ENCODE peak calls at places on chromosomes 3 and 15, in six cellular contexts. K is AG04450, J is GM12865, N is foreskin fibroblast, C is BE2C, G is coronary artery. Y is an unnamed sample.

GRCh38 chr3:149010504-149010951 is 19.2 kb downstream of the GYG1 start:
- DNase-seq in K (no peak), G (no peak), N (peak; percentile 24), C (no peak), J (no peak), Y (peak; percentile 30)

GRCh38 chr15:69478259-69478687 is 25.7 kb downstream of the RPLP1 start:
- DNase-seq in K (no peak), J (peak; percentile 57), C (peak; percentile 85), G (peak; percentile 68), N (peak; percentile 59), Y (peak; percentile 50)

GRCh38 chr3:190014940-190015339 is 105.8 kb downstream of the P3H2 start:
- DNase-seq in K (no peak), N (no peak), J (peak; percentile 67), G (no peak), C (no peak), Y (no peak)

GRCh38 chr3:13079510-13079909 is 6.3 kb upstream of the IQSEC1 start:
- DNase-seq in K (no peak), N (no peak), G (no peak), J (no peak), C (no peak), Y (no peak)

GRCh38 chr15:56776839-56777238 is 43.5 kb upstream of the ZNF280D start:
- DNase-seq in C (no peak), K (no peak), G (no peak), J (no peak), N (no peak), Y (no peak)

GRCh38 chr15:67820992-67821783 is 4.1 kb upstream of the SKOR1 start:
- DNase-seq in N (peak; percentile 72), K (no peak), C (no peak), G (no peak), J (no peak), Y (peak; percentile 51)

GRCh38 chr3:23760871-23761373 is 44.8 kb upstream of the UBE2E1 start:
- DNase-seq in C (no peak), G (no peak), K (no peak), N (no peak), J (peak; percentile 69), Y (no peak)

GRCh38 chr3:122169911-122170310 is 13.6 kb upstream of the CASR start:
- DNase-seq in C (no peak), N (no peak), J (no peak), K (no peak), G (no peak), Y (no peak)

GRCh38 chr15:61130945-61131597 is 98.0 kb downstream of the RORA start:
- DNase-seq in N (no peak), C (no peak), K (no peak), G (no peak), J (no peak), Y (no peak)

GRCh38 chr3:16372362-16373269 is 107.6 kb downstream of the OXNAD1 start:
- DNase-seq in J (peak; percentile 48), N (no peak), C (no peak), G (no peak), K (no peak), Y (peak; percentile 53)

GRCh38 chr3:11705049-11705448 is 61.3 kb upstream of the VGLL4 start:
- DNase-seq in J (no peak), N (peak; percentile 84), K (no peak), C (no peak), G (no peak), Y (peak; percentile 17)

GRCh38 chr3:190026154-190026553 is 94.5 kb downstream of the P3H2 start:
- DNase-seq in G (no peak), N (peak; percentile 34), C (no peak), J (no peak), K (no peak), Y (no peak)

GRCh38 chr3:3172627-3173026 is 6.9 kb downstream of the CRBN start:
- DNase-seq in N (no peak), G (no peak), C (no peak), J (no peak), K (no peak), Y (no peak)

GRCh38 chr3:127674793-127675189 is 2.0 kb downstream of the ABTB1 start:
- DNase-seq in G (peak; percentile 67), C (peak; percentile 3), J (no peak), N (no peak), K (no peak), Y (no peak)

GRCh38 chr3:14266361-14266760 is 87.7 kb downstream of the LSM3 start:
- DNase-seq in K (peak; percentile 75), J (no peak), G (no peak), C (no peak), N (peak; percentile 85), Y (peak; percentile 91)

GRCh38 chr3:1092771-1093170 is at the start of gene CNTN6:
- DNase-seq in G (no peak), J (no peak), C (peak; percentile 8), N (peak; percentile 4), K (no peak), Y (peak; percentile 16)

GRCh38 chr3:14773691-14774128 is 45.1 kb upstream of the FGD5 start:
- DNase-seq in J (no peak), G (peak; percentile 52), C (no peak), N (no peak), K (no peak), Y (no peak)

GRCh38 chr3:25820372-25820771 is 30.5 kb downstream of the OXSM start:
- DNase-seq in K (peak; percentile 96), J (peak; percentile 14), N (peak; percentile 97), G (no peak), C (no peak), Y (peak; percentile 90)

GRCh38 chr15:70283511-70283910 is 185.8 kb upstream of the TLE3 start:
- DNase-seq in C (no peak), N (no peak), J (no peak), K (no peak), G (peak; percentile 43), Y (no peak)

GRCh38 chr3:52490938-52491526 is 4.1 kb upstream of the STAB1 start:
- DNase-seq in J (no peak), N (no peak), C (no peak), G (no peak), K (no peak), Y (no peak)

GRCh38 chr3:134353831-134354611 is 20.2 kb downstream of the AMOTL2 start:
- DNase-seq in J (no peak), K (no peak), G (no peak), N (no peak), C (no peak), Y (peak; percentile 23)

GRCh38 chr3:170670504-170670903 is 84.6 kb upstream of the SLC7A14 start:
- DNase-seq in K (no peak), N (peak; percentile 23), G (no peak), C (no peak), J (no peak), Y (no peak)

GRCh38 chr3:16536996-16537395 is 23.5 kb upstream of the RFTN1 start:
- DNase-seq in N (no peak), G (no peak), C (no peak), J (no peak), K (no peak), Y (no peak)

GRCh38 chr15:65233651-65234050 is 22.4 kb upstream of the CILP start:
- DNase-seq in K (no peak), C (no peak), G (no peak), J (no peak), N (peak; percentile 40), Y (peak; percentile 42)
- H3K4me3 ChIP-seq in K (no peak overlapping the region), C (no peak overlapping the region), G (no peak overlapping the region), J (no peak overlapping the region), N (no peak overlapping the region), Y (no peak overlapping the region)

GRCh38 chr3:65077124-65077523 is 389.3 kb upstream of the ADAMTS9 start:
- DNase-seq in N (no peak), K (no peak), C (no peak), J (no peak), G (no peak), Y (no peak)

GRCh38 chr3:65083240-65083639 is 395.4 kb upstream of the ADAMTS9 start:
- DNase-seq in K (no peak), C (no peak), G (no peak), N (no peak), J (no peak), Y (no peak)

GRCh38 chr3:65078748-65079147 is 390.9 kb upstream of the ADAMTS9 start:
- DNase-seq in J (no peak), G (no peak), K (no peak), C (no peak), N (no peak), Y (no peak)

DNA sequence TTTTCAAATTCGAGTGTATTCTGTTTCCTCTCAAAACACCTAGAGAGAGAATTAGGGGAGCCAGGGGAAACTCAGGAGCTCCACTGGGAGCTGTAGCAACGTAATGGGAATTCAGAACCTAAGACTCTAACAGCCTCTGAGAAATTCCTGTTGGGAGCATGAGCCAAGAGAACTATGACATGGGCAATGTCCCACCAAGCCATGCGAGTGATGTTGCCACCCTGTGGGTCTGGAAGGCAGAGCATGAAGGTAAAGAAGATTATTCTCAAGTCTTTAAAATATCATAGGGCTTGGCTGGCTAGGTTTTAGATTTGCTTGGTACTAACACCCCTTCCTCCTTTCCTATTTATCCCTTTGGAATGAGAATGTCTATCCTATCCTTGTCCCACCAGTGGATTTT is 392.6 kb upstream of the ADAMTS9 start:
- DNase-seq in C (peak; percentile 17), G (no peak), N (no peak), J (no peak), K (no peak), Y (no peak)
- TF ChIP-seq CTCF in C (peak; percentile 40), G (no peak), N (no peak), J (no peak), K (no peak), Y (no peak)

DNA sequence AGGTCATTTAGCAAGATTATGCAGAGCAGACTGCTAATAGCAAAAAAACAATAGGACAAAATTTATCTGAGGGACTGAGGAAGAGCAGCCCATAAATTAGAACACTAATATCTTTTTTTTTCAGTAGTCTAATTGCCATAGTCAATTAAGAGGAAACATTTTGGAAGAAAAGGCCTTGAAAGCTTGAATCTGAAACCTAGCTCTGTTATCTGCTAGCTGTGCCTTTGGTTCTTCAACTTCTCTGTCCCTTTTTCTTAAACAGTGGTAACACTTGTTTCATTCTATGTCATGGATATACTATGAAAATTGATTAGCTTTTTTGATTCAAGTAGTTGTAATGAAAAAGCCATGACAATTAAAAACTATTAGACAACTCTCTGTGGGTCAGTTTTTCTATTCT is 1.7 kb downstream of the ATR start:
- DNase-seq in C (no peak), N (no peak), G (no peak), K (no peak), J (no peak), Y (no peak)
- H3K4me3 ChIP-seq in C (peak overlapping the region; percentile 97), N (no peak overlapping the region), G (no peak overlapping the region), K (no peak overlapping the region), J (peak overlapping the region; percentile 94), Y (peak overlapping the region; percentile 9)

DNA sequence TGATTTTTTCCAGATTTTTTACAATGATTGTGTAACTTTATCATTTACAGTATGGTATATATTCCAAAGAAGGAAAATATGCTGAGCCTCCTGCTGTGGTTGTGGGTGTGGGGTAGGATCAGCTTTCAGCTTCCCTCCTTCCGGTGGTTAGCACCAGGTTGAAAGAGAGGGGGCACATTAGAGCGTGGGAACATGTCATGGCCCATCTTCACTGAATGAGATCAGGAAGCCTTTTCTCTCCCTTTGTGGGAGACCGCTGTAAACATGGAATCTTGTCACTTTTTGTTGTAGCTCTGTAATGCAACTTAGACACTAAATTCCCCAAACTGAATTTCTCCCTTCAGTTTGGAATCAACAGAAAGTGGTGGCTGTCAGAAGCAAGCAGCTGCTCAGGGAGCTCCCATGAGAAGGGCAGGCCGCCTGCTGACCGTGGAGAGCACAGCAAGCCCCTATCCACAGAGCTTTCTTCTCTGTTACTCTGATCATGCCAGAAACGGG is 86.7 kb upstream of the LIMD1 start:
- DNase-seq in G (no peak), J (no peak), C (peak; percentile 14), K (no peak), N (peak; percentile 58), Y (peak; percentile 29)
- TF ChIP-seq CTCF in G (no peak), J (no peak), C (peak; percentile 23), K (peak; percentile 81), N (peak; percentile 53), Y (peak; percentile 49)